ENCODE peak calls at places on chromosomes 2 and 18, in ten cellular contexts. V is osteocyte, D is astrocyte of the spinal cord, P is Calu3, Q is HCT116, W is AG09319, B is endothelial cell, Y is sigmoid colon, S is uterus, K is K562. E is an unnamed sample.

GRCh38 chr18:23971656-23972230 is 42.8 kb upstream of the TTC39C start:
- DNase-seq in B (no peak), V (no peak), K (no peak), S (no peak), Y (no peak), D (no peak), Q (no peak), P (no peak), W (no peak), E (no peak)

GRCh38 chr2:88955607-88956006 is 264.1 kb downstream of the RPIA start:
- DNase-seq in W (no peak), K (no peak), P (no peak), D (no peak), Y (no peak), B (no peak), V (no peak), Q (no peak), S (no peak), E (no peak)

GRCh38 chr2:80351229-80351628 is 46.7 kb upstream of the LRRTM1 start:
- DNase-seq in Y (no peak), V (no peak), W (no peak), P (no peak), D (no peak), Q (no peak), B (no peak), K (no peak), S (no peak), E (no peak)

GRCh38 chr2:118865106-118865505 is 17.7 kb upstream of the EN1 start:
- DNase-seq in B (no peak), P (peak), D (no peak), Q (peak), K (peak), Y (no peak), S (no peak), V (peak), W (no peak), E (no peak)

GRCh38 chr2:211745295-211746097 is 793.1 kb downstream of the ERBB4 start:
- DNase-seq in V (no peak), P (peak), S (no peak), Q (peak), D (peak), B (peak), W (peak), Y (no peak), K (peak), E (peak)

GRCh38 chr18:75527848-75528247 is 100.3 kb upstream of the SMIM21 start:
- DNase-seq in S (no peak), Y (no peak), K (no peak), B (no peak), W (no peak), V (peak), D (no peak), P (no peak), Q (no peak), E (no peak)

GRCh38 chr18:6557470-6558245 is 142.9 kb upstream of the L3MBTL4 start:
- DNase-seq in B (no peak), K (no peak), S (peak), Q (no peak), D (no peak), V (no peak), Y (no peak), P (no peak), W (no peak), E (no peak)

GRCh38 chr18:23897293-23897692 is 117.3 kb upstream of the TTC39C start:
- DNase-seq in Q (no peak), D (no peak), B (no peak), S (no peak), K (no peak), V (no peak), P (no peak), Y (no peak), W (no peak), E (no peak)

GRCh38 chr2:46917628-46918027 is 2.0 kb upstream of the MCFD2 start:
- DNase-seq in Y (no peak), W (no peak), P (no peak), S (no peak), V (no peak), B (no peak), Q (no peak), D (no peak), K (no peak), E (no peak)

GRCh38 chr2:30673127-30673526 is 134.1 kb downstream of the CAPN13 start:
- DNase-seq in K (no peak), D (no peak), P (no peak), S (no peak), Y (no peak), B (no peak), W (no peak), Q (no peak), V (no peak), E (no peak)

GRCh38 chr2:10504994-10505820 is 57.1 kb upstream of the ODC1 start:
- DNase-seq in Y (no peak), Q (no peak), K (no peak), S (no peak), B (no peak), D (no peak), W (no peak), P (no peak), V (peak), E (peak)

GRCh38 chr2:17628349-17629261 is 88.1 kb downstream of the VSNL1 start:
- DNase-seq in K (no peak), B (no peak), Q (no peak), Y (no peak), S (no peak), P (no peak), D (peak), V (no peak), W (no peak), E (no peak)

GRCh38 chr2:115560671-115561070 is 1118.2 kb downstream of the DPP10 start:
- DNase-seq in B (no peak), Q (no peak), D (no peak), Y (no peak), W (no peak), K (no peak), P (no peak), V (no peak), S (no peak), E (no peak)

GRCh38 chr2:190534310-190535118 is at the start of gene NEMP2:
- DNase-seq in K (peak), S (peak), D (peak), P (peak), W (no peak), B (peak), V (peak), Q (no peak), Y (peak), E (peak)
- TF ChIP-seq CTCF in K (no peak), S (no peak), D (no peak), P (no peak), W (no peak), B (no peak), V (no peak), Q (no peak), Y (no peak), E (no peak)

DNA sequence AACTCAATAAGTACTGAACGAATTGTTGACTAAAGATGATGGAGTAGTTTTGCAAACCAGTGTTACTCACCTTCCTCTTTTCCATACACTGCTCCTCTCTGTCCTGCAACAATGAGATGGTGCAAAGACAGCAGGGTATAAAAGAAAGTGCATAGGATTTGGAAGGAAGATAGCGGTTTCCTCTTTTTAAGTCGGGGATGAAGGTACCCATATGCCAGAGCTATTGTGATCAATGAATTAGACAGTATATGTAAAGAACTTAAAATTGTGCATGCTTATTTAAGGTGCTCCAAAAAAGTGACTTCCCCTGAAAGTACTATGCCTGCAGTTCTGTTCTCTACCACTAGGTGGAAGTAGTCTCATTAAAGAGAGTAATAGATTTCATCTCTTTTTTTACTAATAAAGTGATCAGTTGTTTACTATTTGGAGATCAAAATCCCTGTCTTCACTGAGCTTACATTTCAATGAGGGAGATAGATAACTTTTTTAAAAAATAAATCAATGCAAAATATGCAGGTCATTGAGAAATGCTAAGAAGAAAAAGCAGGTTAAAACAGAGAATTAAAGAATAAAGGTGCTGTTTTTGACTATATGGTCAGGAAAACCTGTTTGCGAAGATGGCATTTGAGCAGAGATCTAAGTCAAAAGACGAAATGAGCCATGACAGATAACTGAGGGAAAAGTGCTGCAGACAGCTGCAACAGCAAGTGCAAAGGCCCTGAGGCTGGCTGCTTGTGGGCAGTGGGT is 339.7 kb upstream of the SLC14A2 start:
- DNase-seq in W (no peak), P (peak), V (no peak), S (no peak), Y (no peak), B (no peak), Q (peak), D (peak), K (peak), E (no peak)
- TF ChIP-seq CTCF in W (peak), P (peak), V (peak), S (peak), Y (peak), B (peak), Q (peak), D (peak), K (peak), E (peak)

DNA sequence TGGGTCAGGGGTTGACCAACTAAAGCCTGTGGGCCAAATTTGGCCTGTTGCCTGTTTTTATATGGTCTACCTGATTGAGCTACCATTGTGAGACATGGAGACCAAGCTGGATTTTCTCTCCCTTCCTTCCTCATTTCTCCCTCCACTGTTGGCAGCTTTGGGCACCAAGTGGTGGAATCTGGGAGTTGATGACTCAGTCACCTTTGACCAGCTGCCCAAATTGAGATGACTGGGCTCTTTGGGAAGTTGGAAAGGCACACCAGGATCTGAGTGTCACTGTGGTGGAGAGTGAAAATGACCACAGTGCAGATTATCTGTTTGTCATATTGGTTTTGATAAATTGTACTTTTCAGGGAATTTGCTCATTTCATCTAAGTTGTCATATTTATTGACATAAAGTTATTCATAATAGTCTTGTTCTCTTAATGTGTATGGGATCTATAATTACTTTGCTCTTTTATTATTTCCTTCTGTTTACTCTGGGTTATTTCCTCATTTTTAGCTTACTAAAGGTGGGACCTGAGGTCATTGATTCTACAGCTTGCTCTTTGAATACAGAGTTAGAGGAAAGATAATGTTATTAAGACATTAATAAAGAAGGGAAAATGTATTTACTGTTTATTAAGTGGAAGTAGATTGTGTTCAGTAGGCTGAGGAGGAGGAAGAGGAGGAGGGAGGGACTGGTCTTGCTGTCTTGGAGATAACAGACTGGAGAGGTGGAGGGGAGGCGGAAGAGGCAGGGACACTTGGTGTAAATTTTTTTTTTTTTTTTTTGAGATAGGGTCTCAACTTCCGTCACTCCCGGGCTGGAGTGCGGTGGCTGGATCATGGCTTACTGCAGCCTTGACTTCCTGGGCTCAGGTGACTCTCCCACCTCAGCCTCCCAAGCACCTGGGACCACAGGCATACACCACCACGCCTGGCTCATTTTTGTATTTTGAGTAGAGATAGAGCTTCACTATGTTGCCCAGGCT is 31.8 kb downstream of the AGFG1 start:
- DNase-seq in P (peak), W (peak), S (no peak), K (peak), Y (no peak), V (no peak), Q (peak), B (no peak), D (peak), E (peak)
- TF ChIP-seq CTCF in P (no peak), W (no peak), S (no peak), K (no peak), Y (no peak), V (no peak), Q (no peak), B (no peak), D (no peak), E (no peak)

DNA sequence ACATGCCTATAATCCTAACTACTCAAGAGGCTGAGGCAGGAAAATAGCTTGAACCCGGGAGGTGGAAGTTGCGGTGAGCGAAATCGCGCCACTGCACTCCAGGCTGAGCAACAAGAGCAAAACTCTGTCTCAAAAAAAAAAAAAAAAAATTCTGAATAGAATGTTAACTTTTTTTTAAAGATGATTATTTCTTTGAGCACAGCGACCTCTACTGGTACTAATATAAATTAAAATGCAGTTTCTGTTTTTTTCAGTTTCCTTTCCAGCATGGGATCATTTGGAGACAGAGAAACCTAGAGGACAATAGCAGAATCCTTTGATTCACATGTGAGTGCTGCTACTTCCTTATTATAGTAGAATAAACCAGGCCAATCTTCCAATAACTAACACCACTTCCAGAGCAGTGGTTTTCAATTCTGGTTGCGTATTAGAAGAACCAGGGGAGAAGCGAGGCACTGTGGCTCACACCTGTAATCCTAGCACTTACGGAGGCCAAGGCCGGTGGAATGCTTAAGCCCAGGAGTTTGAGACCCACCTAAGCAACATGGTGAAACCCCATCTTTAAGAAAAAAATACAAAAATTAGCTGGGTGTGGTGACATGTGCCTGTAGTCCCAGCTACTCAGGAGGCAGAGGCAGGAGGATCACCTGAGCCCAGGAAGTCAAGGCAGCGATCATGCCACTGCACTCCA is 10.2 kb downstream of the SRSF7 start:
- DNase-seq in W (no peak), S (no peak), Q (no peak), K (peak), P (no peak), V (no peak), B (no peak), D (peak), Y (no peak), E (no peak)
- TF ChIP-seq CTCF in W (peak), S (peak), Q (no peak), K (peak), P (peak), V (peak), B (peak), D (peak), Y (peak), E (peak)

GRCh38 chr18:64100136-64100922 is 48.6 kb downstream of the LINC00305 start:
- DNase-seq in Y (no peak), K (no peak), W (no peak), B (no peak), D (no peak), P (no peak), S (no peak), V (no peak), Q (no peak), E (no peak)

GRCh38 chr18:64099244-64099643 is 49.6 kb downstream of the LINC00305 start:
- DNase-seq in K (no peak), Y (no peak), S (no peak), B (no peak), W (no peak), V (no peak), P (no peak), D (no peak), Q (no peak), E (no peak)

DNA sequence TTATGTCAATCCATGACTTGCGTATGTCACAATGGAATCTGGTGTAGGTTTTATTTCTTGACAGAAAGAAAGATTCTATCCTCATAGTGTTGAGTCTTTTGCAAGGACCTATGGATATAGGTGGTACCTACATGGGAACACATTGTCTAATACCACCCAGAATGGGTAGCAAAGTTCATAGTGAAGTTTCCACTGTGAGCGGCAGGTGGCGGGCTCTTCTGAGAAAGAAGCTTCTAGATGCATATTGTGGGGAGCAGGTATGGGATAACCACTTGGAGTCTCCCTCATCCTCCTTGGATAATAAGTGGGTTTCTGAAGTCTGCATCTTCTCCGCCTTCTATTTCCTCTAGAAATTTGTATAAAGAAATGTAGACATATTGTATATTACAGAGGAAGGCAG is 44.9 kb downstream of the LINC00305 start:
- DNase-seq in S (no peak), D (no peak), Y (no peak), W (no peak), B (no peak), V (no peak), K (no peak), Q (no peak), P (no peak), E (no peak)
- TF ChIP-seq CTCF in S (no peak), D (no peak), Y (no peak), W (no peak), B (no peak), V (no peak), K (no peak), Q (peak), P (no peak), E (no peak)

GRCh38 chr2:28297531-28297930 is 95.1 kb upstream of the FOSL2 start:
- DNase-seq in W (no peak), V (no peak), Y (no peak), B (no peak), K (no peak), P (no peak), D (no peak), Q (no peak), S (no peak), E (no peak)

GRCh38 chr2:28294451-28294850 is 98.2 kb upstream of the FOSL2 start:
- DNase-seq in S (no peak), P (no peak), B (no peak), Q (no peak), W (no peak), V (no peak), Y (no peak), D (no peak), K (no peak), E (no peak)

GRCh38 chr2:28296904-28297303 is 95.8 kb upstream of the FOSL2 start:
- DNase-seq in Y (no peak), S (no peak), P (no peak), V (no peak), B (no peak), D (no peak), Q (peak), K (no peak), W (no peak), E (no peak)

GRCh38 chr2:28298406-28298805 is 94.3 kb upstream of the FOSL2 start:
- DNase-seq in Y (no peak), K (no peak), W (no peak), D (no peak), V (no peak), B (no peak), Q (no peak), S (no peak), P (no peak), E (no peak)

DNA sequence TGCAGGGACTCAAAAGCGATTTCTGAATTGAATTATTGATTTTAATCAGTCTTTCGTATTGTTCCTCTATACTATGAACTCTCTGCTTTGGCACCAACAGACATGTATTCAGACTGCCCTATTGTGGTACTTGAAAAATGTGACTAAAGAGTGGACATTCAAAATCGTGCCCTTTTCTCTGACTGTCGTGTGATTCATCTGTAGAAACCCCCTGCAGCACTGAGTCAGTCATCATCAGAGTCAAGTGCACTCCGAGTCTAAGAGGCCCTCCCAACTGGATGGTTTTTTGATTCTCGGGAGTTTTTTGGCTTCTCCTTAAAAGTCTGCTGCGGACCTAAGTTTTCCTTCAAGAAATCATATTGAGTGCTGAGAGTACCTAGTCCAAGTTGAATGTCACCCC is 96.4 kb upstream of the FOSL2 start:
- DNase-seq in V (no peak), Q (peak), Y (no peak), S (no peak), D (peak), P (no peak), K (no peak), B (no peak), W (no peak), E (no peak)
- TF ChIP-seq CTCF in V (no peak), Q (no peak), Y (no peak), S (no peak), D (no peak), P (no peak), K (no peak), B (no peak), W (no peak), E (no peak)

GRCh38 chr2:45721150-45721549 is 69.7 kb downstream of the PRKCE start:
- DNase-seq in W (no peak), D (no peak), S (no peak), B (no peak), Q (no peak), P (no peak), V (no peak), Y (no peak), K (no peak), E (no peak)
- TF ChIP-seq CTCF in W (no peak), D (no peak), S (no peak), B (no peak), Q (no peak), P (no peak), V (no peak), Y (no peak), K (no peak), E (no peak)

GRCh38 chr18:59464521-59464920 is 105.5 kb upstream of the LMAN1 start:
- DNase-seq in W (no peak), S (no peak), B (no peak), Y (no peak), P (no peak), Q (no peak), D (no peak), K (no peak), V (no peak), E (no peak)

GRCh38 chr18:59458575-59458974 is 99.5 kb upstream of the LMAN1 start:
- DNase-seq in K (no peak), P (no peak), V (no peak), S (no peak), Q (no peak), W (no peak), D (no peak), Y (no peak), B (no peak), E (no peak)

GRCh38 chr18:59460060-59460395 is 101.0 kb upstream of the LMAN1 start:
- DNase-seq in W (no peak), V (no peak), B (no peak), Q (no peak), P (no peak), Y (no peak), K (no peak), D (no peak), S (no peak), E (no peak)

GRCh38 chr18:59459352-59460059 is 100.4 kb upstream of the LMAN1 start:
- DNase-seq in V (no peak), D (peak), S (no peak), P (no peak), K (peak), B (no peak), W (no peak), Y (no peak), Q (peak), E (no peak)

DNA sequence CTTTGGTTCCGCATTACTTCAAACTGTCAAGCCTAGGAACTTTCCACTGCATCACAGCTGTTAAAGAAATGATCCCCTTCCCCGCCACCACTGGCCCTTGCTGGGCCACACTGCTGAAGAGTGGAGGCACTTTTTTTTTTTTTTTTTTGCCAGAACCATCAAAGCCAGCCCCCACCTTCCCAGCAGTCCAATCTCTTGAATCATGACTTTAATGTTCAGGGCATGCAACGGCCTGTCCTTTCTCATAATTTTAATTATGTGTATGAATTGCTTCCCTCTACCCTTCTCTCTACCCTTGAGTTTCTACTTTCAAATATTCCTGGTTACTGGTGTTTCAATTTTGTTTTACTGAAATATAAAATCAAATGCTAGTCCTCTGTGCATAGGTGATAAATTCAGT is 102.1 kb upstream of the LMAN1 start:
- DNase-seq in V (no peak), D (no peak), Y (no peak), P (no peak), B (no peak), K (no peak), Q (no peak), W (no peak), S (no peak), E (no peak)
- TF ChIP-seq CTCF in V (no peak), D (no peak), Y (no peak), P (no peak), B (no peak), K (no peak), Q (no peak), W (no peak), S (no peak), E (no peak)

E was measured in colonic mucosa.